ENCODE peak calls at places on chromosome 14, in seven cellular contexts. V is NCI-H1436; L is body of pancreas; H is stimulated activated CD4-positive, alpha-beta T cell treated with anti-CD3 and anti-CD28 coated beads, Interleukin-12 subunit alpha, Interleukin-12 subunit beta, amount 100 ng/mL, for 24 hours; I is nephron progenitor cell; E is fibroblast of lung; T is stimulated activated CD8-positive, alpha-beta memory T cell treated with anti-CD3 and anti-CD28 coated beads, Interleukin-2, amount 100 ng/mL, for 48 hours. K is an unnamed sample.

GRCh38 chr14:96762650-96763049 is 34.5 kb upstream of the VRK1 start:
- DNase-seq in E (peak), L (peak), H (no peak), T (no peak), I (peak), V (peak), K (no peak)

GRCh38 chr14:105102361-105102760 is 37.1 kb upstream of the GPR132 start:
- DNase-seq in I (no peak), V (no peak), L (no peak), H (no peak), E (no peak), T (no peak), K (no peak)

GRCh38 chr14:50947446-50947845 is 3.2 kb upstream of the PYGL start:
- DNase-seq in E (peak), H (no peak), V (no peak), L (no peak), T (no peak), I (no peak), K (no peak)

GRCh38 chr14:96001866-96002510 is 37.2 kb upstream of the C14orf132 start:
- DNase-seq in V (peak), E (peak), L (no peak), H (no peak), I (peak), T (no peak), K (no peak)

GRCh38 chr14:104969741-104970230 is 8.4 kb downstream of the AHNAK2 start:
- DNase-seq in H (no peak), V (no peak), E (no peak), I (no peak), T (no peak), L (no peak), K (no peak)

GRCh38 chr14:23645812-23646647 is 9.9 kb downstream of the DHRS2 start:
- DNase-seq in E (no peak), I (no peak), L (no peak), V (no peak), T (no peak), H (no peak), K (no peak)

GRCh38 chr14:54462048-54462447 is 20.9 kb upstream of the CNIH1 start:
- DNase-seq in V (no peak), T (no peak), H (no peak), I (no peak), L (no peak), E (no peak), K (no peak)

GRCh38 chr14:103319422-103319821 is 14.6 kb upstream of the EIF5 start:
- DNase-seq in I (no peak), V (no peak), T (no peak), H (no peak), E (no peak), L (no peak), K (no peak)

K was measured in tibial artery.